ENCODE peak calls at places on chromosomes 11 and 22, in eight cellular contexts. V, X, W, S, A, E, K and G are unnamed samples.

GRCh38 chr11:7965386-7965785 is at the start of gene NLRP10:
- DNase-seq in V (no peak), X (no peak), W (no peak), S (no peak), A (no peak), E (no peak), K (no peak), G (no peak)

GRCh38 chr22:50545522-50546325 is at the start of gene KLHDC7B:
- DNase-seq in V (no peak), X (no peak), W (no peak), S (no peak), A (no peak), E (no peak), K (no peak), G (no peak)

GRCh38 chr11:86696004-86696403 is 23.6 kb upstream of the ME3 start:
- DNase-seq in V (no peak), X (no peak), W (no peak), S (no peak), A (no peak), E (no peak), K (peak), G (no peak)

GRCh38 chr11:9943346-9944110 is 279.7 kb downstream of the SWAP70 start:
- DNase-seq in V (no peak), X (no peak), W (no peak), S (no peak), A (no peak), E (no peak), K (no peak), G (no peak)

GRCh38 chr22:38826386-38826785 is 17.4 kb downstream of the NPTXR start:
- DNase-seq in V (no peak), X (no peak), W (no peak), S (no peak), A (no peak), E (no peak), K (no peak), G (no peak)

GRCh38 chr11:119100246-119100959 is 1.2 kb downstream of the DPAGT1 start:
- DNase-seq in V (no peak), X (no peak), W (peak), S (peak), A (no peak), E (no peak), K (no peak), G (no peak)

GRCh38 chr11:68767672-68768071 is 16.4 kb upstream of the TESMIN start:
- DNase-seq in V (no peak), X (no peak), W (no peak), S (no peak), A (no peak), E (no peak), K (no peak), G (no peak)

GRCh38 chr22:23113067-23113846 is 28.5 kb downstream of the RSPH14 start:
- DNase-seq in V (peak), X (peak), W (no peak), S (no peak), A (no peak), E (no peak), K (peak), G (peak)

GRCh38 chr11:95915051-95915450 is 8.9 kb downstream of the MTMR2 start:
- DNase-seq in V (no peak), X (no peak), W (no peak), S (no peak), A (no peak), E (no peak), K (no peak), G (no peak)

GRCh38 chr22:26631282-26631681 is 9.5 kb downstream of the CRYBA4 start:
- DNase-seq in V (no peak), X (no peak), W (no peak), S (no peak), A (no peak), E (no peak), K (no peak), G (no peak)

GRCh38 chr11:126832387-126832786 is 168.2 kb downstream of the KIRREL3 start:
- DNase-seq in V (no peak), X (no peak), W (no peak), S (no peak), A (no peak), E (no peak), K (no peak), G (no peak)

GRCh38 chr11:28110108-28110838 is 2.1 kb downstream of the METTL15 start:
- DNase-seq in V (peak), X (peak), W (peak), S (peak), A (peak), E (peak), K (peak), G (peak)

GRCh38 chr11:123628936-123629683 is 25.3 kb downstream of the SCN3B start:
- DNase-seq in V (no peak), X (peak), W (no peak), S (no peak), A (no peak), E (no peak), K (no peak), G (no peak)

GRCh38 chr11:121154473-121154872 is 53.4 kb downstream of the TECTA start:
- DNase-seq in V (no peak), X (no peak), W (no peak), S (no peak), A (no peak), E (no peak), K (no peak), G (no peak)

GRCh38 chr11:73147771-73148681 is 5.9 kb upstream of the FCHSD2 start:
- DNase-seq in V (no peak), X (peak), W (no peak), S (no peak), A (no peak), E (no peak), K (no peak), G (no peak)

GRCh38 chr11:134949716-134950115 is 537.7 kb upstream of the B3GAT1 start:
- DNase-seq in V (no peak), X (no peak), W (no peak), S (no peak), A (no peak), E (no peak), K (no peak), G (no peak)

GRCh38 chr22:26725012-26725676 is 67.8 kb downstream of the MIAT start:
- DNase-seq in V (no peak), X (no peak), W (no peak), S (peak), A (no peak), E (no peak), K (no peak), G (no peak)

GRCh38 chr11:61516191-61516590 is 7.6 kb downstream of the LRRC10B start:
- DNase-seq in V (no peak), X (no peak), W (no peak), S (no peak), A (no peak), E (no peak), K (no peak), G (no peak)

GRCh38 chr22:40919446-40919845 is 31.7 kb upstream of the RBX1 start:
- DNase-seq in V (no peak), X (no peak), W (no peak), S (no peak), A (no peak), E (no peak), K (no peak), G (no peak)

GRCh38 chr11:6475936-6476335 is 2.2 kb upstream of the TRIM3 start:
- DNase-seq in V (no peak), X (no peak), W (no peak), S (peak), A (no peak), E (no peak), K (no peak), G (no peak)

GRCh38 chr11:70573701-70574151 is 175.4 kb downstream of the CTTN start:
- DNase-seq in V (no peak), X (no peak), W (no peak), S (no peak), A (no peak), E (no peak), K (no peak), G (no peak)

GRCh38 chr22:25437414-25438160 is 126.9 kb upstream of the GRK3 start:
- DNase-seq in V (no peak), X (no peak), W (no peak), S (no peak), A (no peak), E (no peak), K (no peak), G (no peak)